ENCODE peak calls at places on chromosome 10, in eight cellular contexts. One of them, this sample, is unnamed.

GRCh38 chr10:689433-690226 is at the start of gene DIP2C:
- DNase-seq in erythroblast: no peak
- DNase-seq in effector CD4-positive, alpha-beta T cell: no peak
- DNase-seq in M059J: peak; percentile 46
- DNase-seq in central memory CD8-positive, alpha-beta T cell: no peak
- DNase-seq in breast epithelium: no peak
- DNase-seq in naive thymus-derived CD8-positive, alpha-beta T cell: no peak
- DNase-seq in upper lobe of right lung: peak; percentile 85
- DNase-seq in this sample: no peak

GRCh38 chr10:129949411-129950335 is 14.4 kb downstream of the EBF3 start:
- DNase-seq in breast epithelium: no peak
- DNase-seq in erythroblast: no peak
- DNase-seq in naive thymus-derived CD8-positive, alpha-beta T cell: no peak
- DNase-seq in M059J: no peak
- DNase-seq in effector CD4-positive, alpha-beta T cell: no peak
- DNase-seq in upper lobe of right lung: no peak
- DNase-seq in central memory CD8-positive, alpha-beta T cell: no peak
- DNase-seq in this sample: peak; percentile 72

GRCh38 chr10:91493313-91493712 is 83.2 kb downstream of the HECTD2 start:
- DNase-seq in erythroblast: peak; percentile 18
- DNase-seq in naive thymus-derived CD8-positive, alpha-beta T cell: no peak
- DNase-seq in effector CD4-positive, alpha-beta T cell: no peak
- DNase-seq in central memory CD8-positive, alpha-beta T cell: no peak
- DNase-seq in upper lobe of right lung: no peak
- DNase-seq in breast epithelium: no peak
- DNase-seq in M059J: peak; percentile 49
- DNase-seq in this sample: no peak

GRCh38 chr10:24694086-24694485 is 29.6 kb downstream of the ARHGAP21 start:
- DNase-seq in upper lobe of right lung: no peak
- DNase-seq in central memory CD8-positive, alpha-beta T cell: no peak
- DNase-seq in effector CD4-positive, alpha-beta T cell: no peak
- DNase-seq in breast epithelium: no peak
- DNase-seq in M059J: peak; percentile 24
- DNase-seq in naive thymus-derived CD8-positive, alpha-beta T cell: no peak
- DNase-seq in erythroblast: no peak
- DNase-seq in this sample: no peak

GRCh38 chr10:49698679-49699078 is 19.2 kb downstream of the C10orf53 start:
- DNase-seq in effector CD4-positive, alpha-beta T cell: no peak
- DNase-seq in naive thymus-derived CD8-positive, alpha-beta T cell: no peak
- DNase-seq in breast epithelium: no peak
- DNase-seq in M059J: no peak
- DNase-seq in erythroblast: no peak
- DNase-seq in upper lobe of right lung: no peak
- DNase-seq in central memory CD8-positive, alpha-beta T cell: no peak
- DNase-seq in this sample: no peak

GRCh38 chr10:98963608-98964007 is 272.0 kb downstream of the HPSE2 start:
- DNase-seq in M059J: peak; percentile 14
- DNase-seq in erythroblast: no peak
- DNase-seq in central memory CD8-positive, alpha-beta T cell: no peak
- DNase-seq in naive thymus-derived CD8-positive, alpha-beta T cell: no peak
- DNase-seq in breast epithelium: no peak
- DNase-seq in upper lobe of right lung: no peak
- DNase-seq in effector CD4-positive, alpha-beta T cell: no peak
- DNase-seq in this sample: no peak

GRCh38 chr10:1643911-1644810 is 93.2 kb downstream of the ADARB2 start:
- DNase-seq in breast epithelium: no peak
- DNase-seq in erythroblast: no peak
- DNase-seq in upper lobe of right lung: no peak
- DNase-seq in central memory CD8-positive, alpha-beta T cell: no peak
- DNase-seq in naive thymus-derived CD8-positive, alpha-beta T cell: no peak
- DNase-seq in effector CD4-positive, alpha-beta T cell: no peak
- DNase-seq in M059J: no peak
- DNase-seq in this sample: no peak

GRCh38 chr10:86372119-86372784 is 5.7 kb upstream of the GRID1 start:
- DNase-seq in breast epithelium: no peak
- DNase-seq in effector CD4-positive, alpha-beta T cell: no peak
- DNase-seq in central memory CD8-positive, alpha-beta T cell: no peak
- DNase-seq in upper lobe of right lung: peak; percentile 31
- DNase-seq in naive thymus-derived CD8-positive, alpha-beta T cell: no peak
- DNase-seq in M059J: no peak
- DNase-seq in erythroblast: no peak
- DNase-seq in this sample: no peak

GRCh38 chr10:124917939-124918830 is 23.7 kb upstream of the ZRANB1 start:
- DNase-seq in naive thymus-derived CD8-positive, alpha-beta T cell: peak; percentile 2
- DNase-seq in effector CD4-positive, alpha-beta T cell: no peak
- DNase-seq in erythroblast: peak; percentile 46
- DNase-seq in M059J: peak; percentile 80
- DNase-seq in central memory CD8-positive, alpha-beta T cell: no peak
- DNase-seq in upper lobe of right lung: no peak
- DNase-seq in breast epithelium: no peak
- DNase-seq in this sample: no peak

GRCh38 chr10:110432814-110433565 is 64.7 kb upstream of the DUSP5 start:
- DNase-seq in M059J: no peak
- DNase-seq in breast epithelium: no peak
- DNase-seq in upper lobe of right lung: peak; percentile 32
- DNase-seq in erythroblast: no peak
- DNase-seq in central memory CD8-positive, alpha-beta T cell: no peak
- DNase-seq in naive thymus-derived CD8-positive, alpha-beta T cell: no peak
- DNase-seq in effector CD4-positive, alpha-beta T cell: no peak
- DNase-seq in this sample: no peak

GRCh38 chr10:119165171-119166110 is at the start of gene SFXN4:
- DNase-seq in effector CD4-positive, alpha-beta T cell: peak; percentile 72
- DNase-seq in erythroblast: peak; percentile 88
- DNase-seq in naive thymus-derived CD8-positive, alpha-beta T cell: peak; percentile 66
- DNase-seq in M059J: peak; percentile 60
- DNase-seq in breast epithelium: peak; percentile 51
- DNase-seq in upper lobe of right lung: peak; percentile 92
- DNase-seq in central memory CD8-positive, alpha-beta T cell: peak; percentile 69
- DNase-seq in this sample: no peak

GRCh38 chr10:98047009-98047741 is 16.8 kb upstream of the CRTAC1 start:
- DNase-seq in M059J: no peak
- DNase-seq in naive thymus-derived CD8-positive, alpha-beta T cell: no peak
- DNase-seq in effector CD4-positive, alpha-beta T cell: no peak
- DNase-seq in breast epithelium: no peak
- DNase-seq in erythroblast: peak; percentile 19
- DNase-seq in central memory CD8-positive, alpha-beta T cell: no peak
- DNase-seq in upper lobe of right lung: no peak
- DNase-seq in this sample: no peak

GRCh38 chr10:112389147-112389822 is 15.4 kb downstream of the ACSL5 start:
- DNase-seq in M059J: peak; percentile 95
- DNase-seq in effector CD4-positive, alpha-beta T cell: no peak
- DNase-seq in central memory CD8-positive, alpha-beta T cell: no peak
- DNase-seq in breast epithelium: no peak
- DNase-seq in erythroblast: peak; percentile 16
- DNase-seq in upper lobe of right lung: no peak
- DNase-seq in naive thymus-derived CD8-positive, alpha-beta T cell: peak; percentile 34
- DNase-seq in this sample: no peak

GRCh38 chr10:101294109-101294508 is 59.9 kb upstream of the BTRC start:
- DNase-seq in upper lobe of right lung: no peak
- DNase-seq in breast epithelium: no peak
- DNase-seq in effector CD4-positive, alpha-beta T cell: no peak
- DNase-seq in erythroblast: no peak
- DNase-seq in central memory CD8-positive, alpha-beta T cell: no peak
- DNase-seq in naive thymus-derived CD8-positive, alpha-beta T cell: no peak
- DNase-seq in M059J: no peak
- DNase-seq in this sample: no peak

GRCh38 chr10:131002031-131002861 is 309.3 kb downstream of the TCERG1L start:
- DNase-seq in breast epithelium: no peak
- DNase-seq in effector CD4-positive, alpha-beta T cell: no peak
- DNase-seq in M059J: no peak
- DNase-seq in naive thymus-derived CD8-positive, alpha-beta T cell: no peak
- DNase-seq in upper lobe of right lung: no peak
- DNase-seq in central memory CD8-positive, alpha-beta T cell: no peak
- DNase-seq in erythroblast: no peak
- DNase-seq in this sample: no peak

GRCh38 chr10:29239569-29240472 is 49.0 kb upstream of the LYZL1 start:
- DNase-seq in central memory CD8-positive, alpha-beta T cell: no peak
- DNase-seq in upper lobe of right lung: no peak
- DNase-seq in breast epithelium: no peak
- DNase-seq in naive thymus-derived CD8-positive, alpha-beta T cell: no peak
- DNase-seq in effector CD4-positive, alpha-beta T cell: no peak
- DNase-seq in erythroblast: peak; percentile 36
- DNase-seq in M059J: peak; percentile 31
- DNase-seq in this sample: no peak

GRCh38 chr10:30995081-30995480 is 36.6 kb downstream of the ZNF438 start:
- DNase-seq in erythroblast: no peak
- DNase-seq in naive thymus-derived CD8-positive, alpha-beta T cell: no peak
- DNase-seq in M059J: no peak
- DNase-seq in breast epithelium: no peak
- DNase-seq in central memory CD8-positive, alpha-beta T cell: no peak
- DNase-seq in upper lobe of right lung: no peak
- DNase-seq in effector CD4-positive, alpha-beta T cell: no peak
- DNase-seq in this sample: no peak

GRCh38 chr10:33377658-33378025 is 43.2 kb upstream of the NRP1 start:
- DNase-seq in effector CD4-positive, alpha-beta T cell: no peak
- DNase-seq in naive thymus-derived CD8-positive, alpha-beta T cell: no peak
- DNase-seq in upper lobe of right lung: no peak
- DNase-seq in breast epithelium: no peak
- DNase-seq in M059J: peak; percentile 65
- DNase-seq in erythroblast: no peak
- DNase-seq in central memory CD8-positive, alpha-beta T cell: no peak
- DNase-seq in this sample: no peak

GRCh38 chr10:62632071-62632809 is 172.3 kb upstream of the ADO start:
- DNase-seq in effector CD4-positive, alpha-beta T cell: peak; percentile 45
- DNase-seq in central memory CD8-positive, alpha-beta T cell: peak; percentile 67
- DNase-seq in naive thymus-derived CD8-positive, alpha-beta T cell: no peak
- DNase-seq in erythroblast: no peak
- DNase-seq in upper lobe of right lung: peak; percentile 75
- DNase-seq in breast epithelium: no peak
- DNase-seq in M059J: peak; percentile 20
- DNase-seq in this sample: no peak

GRCh38 chr10:13311177-13311575 is 11.3 kb upstream of the PHYH start:
- DNase-seq in naive thymus-derived CD8-positive, alpha-beta T cell: no peak
- DNase-seq in upper lobe of right lung: no peak
- DNase-seq in effector CD4-positive, alpha-beta T cell: no peak
- DNase-seq in erythroblast: no peak
- DNase-seq in central memory CD8-positive, alpha-beta T cell: no peak
- DNase-seq in breast epithelium: no peak
- DNase-seq in M059J: no peak
- DNase-seq in this sample: no peak

GRCh38 chr10:113665352-113665751 is 1.5 kb upstream of the NRAP start:
- DNase-seq in naive thymus-derived CD8-positive, alpha-beta T cell: no peak
- DNase-seq in upper lobe of right lung: no peak
- DNase-seq in effector CD4-positive, alpha-beta T cell: no peak
- DNase-seq in central memory CD8-positive, alpha-beta T cell: no peak
- DNase-seq in M059J: no peak
- DNase-seq in erythroblast: no peak
- DNase-seq in breast epithelium: no peak
- DNase-seq in this sample: no peak

GRCh38 chr10:58695022-58695421 is 182.3 kb downstream of the BICC1 start:
- DNase-seq in central memory CD8-positive, alpha-beta T cell: no peak
- DNase-seq in breast epithelium: no peak
- DNase-seq in erythroblast: no peak
- DNase-seq in effector CD4-positive, alpha-beta T cell: no peak
- DNase-seq in upper lobe of right lung: no peak
- DNase-seq in M059J: no peak
- DNase-seq in naive thymus-derived CD8-positive, alpha-beta T cell: no peak
- DNase-seq in this sample: no peak

GRCh38 chr10:110706690-110707098 is 62.6 kb downstream of the RBM20 start:
- DNase-seq in effector CD4-positive, alpha-beta T cell: no peak
- DNase-seq in central memory CD8-positive, alpha-beta T cell: no peak
- DNase-seq in M059J: peak; percentile 92
- DNase-seq in erythroblast: no peak
- DNase-seq in upper lobe of right lung: no peak
- DNase-seq in breast epithelium: no peak
- DNase-seq in naive thymus-derived CD8-positive, alpha-beta T cell: no peak
- DNase-seq in this sample: no peak

GRCh38 chr10:50594012-50594411 is 29.7 kb downstream of the SGMS1 start:
- DNase-seq in central memory CD8-positive, alpha-beta T cell: no peak
- DNase-seq in breast epithelium: no peak
- DNase-seq in erythroblast: peak; percentile 72
- DNase-seq in effector CD4-positive, alpha-beta T cell: no peak
- DNase-seq in upper lobe of right lung: no peak
- DNase-seq in M059J: peak; percentile 77
- DNase-seq in naive thymus-derived CD8-positive, alpha-beta T cell: no peak
- DNase-seq in this sample: no peak

GRCh38 chr10:44046605-44047004 is 338.3 kb downstream of the CXCL12 start:
- DNase-seq in effector CD4-positive, alpha-beta T cell: no peak
- DNase-seq in breast epithelium: peak; percentile 40
- DNase-seq in M059J: peak; percentile 92
- DNase-seq in naive thymus-derived CD8-positive, alpha-beta T cell: no peak
- DNase-seq in central memory CD8-positive, alpha-beta T cell: no peak
- DNase-seq in upper lobe of right lung: no peak
- DNase-seq in erythroblast: no peak
- DNase-seq in this sample: no peak

GRCh38 chr10:22702348-22702747 is 12.0 kb downstream of the PIP4K2A start:
- DNase-seq in central memory CD8-positive, alpha-beta T cell: no peak
- DNase-seq in breast epithelium: no peak
- DNase-seq in M059J: peak; percentile 17
- DNase-seq in erythroblast: peak; percentile 93
- DNase-seq in naive thymus-derived CD8-positive, alpha-beta T cell: no peak
- DNase-seq in effector CD4-positive, alpha-beta T cell: no peak
- DNase-seq in upper lobe of right lung: no peak
- DNase-seq in this sample: no peak

This sample was measured in SK-N-MC.